ENCODE peak calls at places on chromosome 6, in four cellular contexts. T is neuronal stem cell, I is H1, L is trophoblast cell. V is an unnamed sample.
A peak's percentile ranks its signal among the peaks of the same experiment; 100 is the strongest.

GRCh38 chr6:137978252-137978896 is 111.3 kb downstream of the TNFAIP3 start:
- DNase-seq in I (no peak), L (peak; percentile 82), T (no peak), V (peak; percentile 10)

GRCh38 chr6:151440930-151441329 is 11.0 kb downstream of the RMND1 start:
- DNase-seq in I (no peak), L (no peak), T (no peak), V (peak; percentile 50)

GRCh38 chr6:84309336-84309735 is 81.9 kb upstream of the CEP162 start:
- DNase-seq in L (no peak), T (no peak), I (no peak), V (no peak)

GRCh38 chr6:150343434-150343833 is 25.4 kb upstream of the IYD start:
- DNase-seq in L (no peak), I (no peak), T (no peak), V (no peak)

GRCh38 chr6:97215157-97215769 is 67.8 kb downstream of the MMS22L start:
- DNase-seq in T (peak; percentile 49), L (peak; percentile 26), I (peak; percentile 7), V (peak; percentile 62)

GRCh38 chr6:157241411-157241979 is 81.8 kb downstream of the TMEM242 start:
- DNase-seq in T (no peak), L (no peak), I (no peak), V (no peak)

GRCh38 chr6:93786474-93787330 is 367.3 kb upstream of the EPHA7 start:
- DNase-seq in L (no peak), T (peak; percentile 59), I (peak; percentile 76), V (peak; percentile 39)

GRCh38 chr6:3628143-3628840 is 123.2 kb downstream of the PXDC1 start:
- DNase-seq in T (no peak), I (no peak), L (no peak), V (no peak)

GRCh38 chr6:84340422-84340821 is 113.0 kb upstream of the CEP162 start:
- DNase-seq in T (no peak), I (no peak), L (no peak), V (no peak)

GRCh38 chr6:119608994-119609393 is 259.4 kb upstream of the MAN1A1 start:
- DNase-seq in L (no peak), I (no peak), T (no peak), V (no peak)

GRCh38 chr6:22146581-22147468 is 150.0 kb downstream of the PRL start:
- DNase-seq in L (no peak), T (no peak), I (no peak), V (no peak)

GRCh38 chr6:106844930-106845329 is 129.6 kb downstream of the CD24 start:
- DNase-seq in T (no peak), I (no peak), L (no peak), V (no peak)

GRCh38 chr6:16292942-16293341 is 54.6 kb downstream of the GMPR start:
- DNase-seq in I (no peak), L (peak; percentile 94), T (no peak), V (no peak)

GRCh38 chr6:39320370-39320984 is 2.0 kb downstream of the KCNK16 start:
- DNase-seq in T (no peak), I (no peak), L (no peak), V (no peak)

GRCh38 chr6:100663219-100663863 is 198.6 kb upstream of the SIM1 start:
- DNase-seq in T (no peak), I (no peak), L (peak; percentile 30), V (peak; percentile 88)

GRCh38 chr6:134351615-134352474 is 33.9 kb upstream of the SGK1 start:
- DNase-seq in L (no peak), I (no peak), T (no peak), V (peak; percentile 34)

GRCh38 chr6:128520436-128521301 is at the start of gene PTPRK:
- DNase-seq in I (peak; percentile 77), L (peak; percentile 89), T (peak; percentile 90), V (peak; percentile 94)

DNA sequence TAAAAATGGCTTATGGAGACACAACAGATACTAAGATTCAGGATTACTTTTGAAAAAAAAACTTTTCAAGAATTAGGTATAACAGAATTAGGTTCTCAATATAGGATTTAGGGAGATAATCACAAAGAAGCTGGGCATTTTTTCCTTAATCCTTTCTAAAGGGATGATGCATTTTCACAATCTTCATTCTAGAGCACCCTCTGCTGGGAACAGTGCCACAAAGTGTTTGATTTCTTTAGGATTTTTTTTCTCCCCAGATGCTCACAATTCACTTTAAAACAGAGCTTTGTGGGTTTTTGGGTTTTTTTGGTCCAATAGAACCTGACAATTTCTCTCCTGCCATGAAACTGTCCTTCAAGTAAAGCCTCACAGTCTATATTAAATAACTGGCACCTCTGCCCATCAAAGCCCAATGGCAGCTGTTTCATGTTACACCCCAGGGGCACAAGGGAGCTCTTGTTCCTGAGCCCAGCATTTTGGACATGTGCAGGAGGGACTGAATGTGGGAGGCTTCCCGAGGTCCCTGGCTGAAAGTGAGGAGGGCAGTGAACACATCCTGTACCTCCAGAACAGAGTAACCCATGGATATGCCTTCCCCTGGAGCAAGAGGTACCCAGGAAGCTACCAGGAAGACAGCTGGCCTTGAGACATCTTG is 39.7 kb downstream of the PREP start:
- DNase-seq in T (no peak), I (no peak), L (no peak), V (peak; percentile 52)
- H3K36me3 ChIP-seq in T (peaks cover 66% of the 10 kb centered on the region), I (peaks cover 12% of the 10 kb centered on the region), L (peaks cover 23% of the 10 kb centered on the region), V (peaks cover 18% of the 10 kb centered on the region)

GRCh38 chr6:29964553-29964903 is 22.2 kb downstream of the HLA-A start:
- DNase-seq in I (no peak), T (no peak), L (no peak), V (no peak)

GRCh38 chr6:29959492-29959891 is 17.2 kb downstream of the HLA-A start:
- DNase-seq in I (no peak), L (no peak), T (no peak), V (no peak)

GRCh38 chr6:29958916-29959315 is 16.6 kb downstream of the HLA-A start:
- DNase-seq in T (no peak), I (no peak), L (no peak), V (no peak)

GRCh38 chr6:29964904-29965872 is 22.9 kb downstream of the HLA-A start:
- DNase-seq in T (peak; percentile 46), I (peak; percentile 69), L (peak; percentile 21), V (peak; percentile 90)

GRCh38 chr6:29961966-29962365 is 19.6 kb downstream of the HLA-A start:
- DNase-seq in T (no peak), L (no peak), I (no peak), V (no peak)
- H2BK12ac ChIP-seq in T (no peak overlapping the region), L (no peak overlapping the region), I (no peak overlapping the region), V (no peak overlapping the region)

GRCh38 chr6:30651143-30651542 is 4.2 kb downstream of the C6orf136 start:
- DNase-seq in I (no peak), L (no peak), T (no peak), V (no peak)
- H3K36me3 ChIP-seq in I (peaks cover 37% of the 10 kb centered on the region), L (peaks cover 46% of the 10 kb centered on the region), T (peaks cover 72% of the 10 kb centered on the region), V (peaks cover 45% of the 10 kb centered on the region)

GRCh38 chr6:163122365-163122764 is 292.2 kb upstream of the QKI start:
- DNase-seq in I (no peak), T (no peak), L (no peak), V (no peak)
- H2BK12ac ChIP-seq in I (no peak overlapping the region), T (no peak overlapping the region), L (no peak overlapping the region), V (no peak overlapping the region)

DNA sequence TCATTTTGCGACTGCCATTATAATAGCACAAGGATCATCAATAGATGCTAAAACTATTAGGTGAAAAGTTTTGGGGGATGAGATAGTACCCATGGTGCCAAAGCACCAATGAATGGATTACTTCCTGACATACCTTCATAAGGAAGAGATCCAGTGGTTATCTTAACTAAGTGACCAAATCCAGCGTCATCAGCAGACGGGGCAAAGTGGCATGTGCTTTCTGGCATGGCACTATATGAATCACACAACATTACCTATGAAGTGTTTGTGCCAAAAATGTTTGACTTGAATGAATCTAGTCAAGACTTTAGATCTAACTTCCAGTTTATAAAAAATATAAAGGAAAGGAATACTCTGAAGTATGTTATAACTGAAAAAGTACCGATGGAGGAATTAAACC is 10.8 kb downstream of the TRIM26 start:
- DNase-seq in L (no peak), I (no peak), T (no peak), V (no peak)
- H3K36me3 ChIP-seq in L (peaks cover 30% of the 10 kb centered on the region), I (peaks cover 25% of the 10 kb centered on the region), T (peaks cover 69% of the 10 kb centered on the region), V (peaks cover 23% of the 10 kb centered on the region)

GRCh38 chr6:99520855-99521556 is 5.8 kb upstream of the USP45 start:
- DNase-seq in I (no peak), T (peak; percentile 69), L (peak; percentile 80), V (peak; percentile 89)
- H2BK12ac ChIP-seq in I (peak overlapping the region; percentile 35), T (no peak overlapping the region), L (peak overlapping the region; percentile 40), V (peak overlapping the region; percentile 31)

GRCh38 chr6:35610830-35611229 is 77.9 kb downstream of the FKBP5 start:
- DNase-seq in I (no peak), L (no peak), T (no peak), V (no peak)
- H3K36me3 ChIP-seq in I (no peaks in the 10 kb centered on the region), L (no peaks in the 10 kb centered on the region), T (peaks cover 89% of the 10 kb centered on the region), V (peaks cover 9% of the 10 kb centered on the region)

DNA sequence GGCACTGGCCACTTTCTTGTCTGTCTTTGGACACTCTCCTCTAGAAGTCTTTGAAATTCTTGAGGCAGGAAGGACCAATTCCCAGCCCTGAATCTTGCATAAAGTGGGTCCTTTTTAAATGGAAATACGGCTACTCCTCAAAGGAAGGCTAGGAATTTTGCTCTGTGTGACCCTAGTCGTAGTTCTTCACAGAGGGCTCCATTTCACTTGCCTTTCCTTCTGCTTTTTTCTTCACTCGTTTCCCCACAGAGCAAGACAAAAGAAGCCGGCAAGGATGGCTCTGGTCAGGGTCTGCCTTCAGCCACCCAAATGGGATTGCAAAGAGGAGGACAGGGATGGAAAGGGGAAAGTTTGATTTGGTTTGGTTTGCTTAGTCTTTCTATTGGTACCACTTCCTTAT is 25.8 kb downstream of the HLA-E start:
- DNase-seq in T (no peak), I (no peak), L (no peak), V (no peak)
- H2BK12ac ChIP-seq in T (no peak overlapping the region), I (peak overlapping the region; percentile 81), L (no peak overlapping the region), V (no peak overlapping the region)

GRCh38 chr6:160027931-160028330 is 59.0 kb downstream of the IGF2R start:
- DNase-seq in I (no peak), L (peak; percentile 66), T (no peak), V (no peak)
- H3K36me3 ChIP-seq in I (peaks cover 44% of the 10 kb centered on the region), L (peaks cover 37% of the 10 kb centered on the region), T (peaks cover 98% of the 10 kb centered on the region), V (peaks cover 81% of the 10 kb centered on the region)

GRCh38 chr6:52190409-52190808 is 4.2 kb downstream of the IL17A start:
- DNase-seq in T (no peak), I (no peak), L (no peak), V (no peak)
- H2BK12ac ChIP-seq in T (no peak overlapping the region), I (peak overlapping the region; percentile 18), L (no peak overlapping the region), V (no peak overlapping the region)

V was measured in mesenchymal stem cell.